ENCODE peak calls at places on chromosome 18, in six cellular contexts. One of them, this sample, is unnamed.
A peak's percentile ranks its signal among the peaks of the same experiment; 100 is the strongest.

GRCh38 chr18:59085797-59086196 is 53.9 kb upstream of the SEC11C start:
- DNase-seq in coronary artery: no peak
- DNase-seq in LHCN-M2: peak; percentile 15
- DNase-seq in CD4-positive, alpha-beta T cell: no peak
- DNase-seq in astrocyte of the cerebellum: no peak
- DNase-seq in activated T-cell treated with anti-CD3 and anti-CD28 coated beads for 1 hour: no peak
- DNase-seq in this sample: no peak

GRCh38 chr18:48819781-48820482 is 130.8 kb downstream of the SMAD7 start:
- DNase-seq in coronary artery: peak; percentile 66
- DNase-seq in LHCN-M2: no peak
- DNase-seq in CD4-positive, alpha-beta T cell: no peak
- DNase-seq in astrocyte of the cerebellum: no peak
- DNase-seq in activated T-cell treated with anti-CD3 and anti-CD28 coated beads for 1 hour: no peak
- DNase-seq in this sample: no peak

GRCh38 chr18:50982086-50982801 is 14.4 kb downstream of the ELAC1 start:
- DNase-seq in coronary artery: no peak
- DNase-seq in LHCN-M2: no peak
- DNase-seq in CD4-positive, alpha-beta T cell: no peak
- DNase-seq in astrocyte of the cerebellum: no peak
- DNase-seq in activated T-cell treated with anti-CD3 and anti-CD28 coated beads for 1 hour: no peak
- DNase-seq in this sample: no peak

GRCh38 chr18:55322176-55322735 is 265.7 kb downstream of the TCF4 start:
- DNase-seq in coronary artery: peak; percentile 82
- DNase-seq in LHCN-M2: peak; percentile 98
- DNase-seq in CD4-positive, alpha-beta T cell: no peak
- DNase-seq in astrocyte of the cerebellum: peak; percentile 88
- DNase-seq in activated T-cell treated with anti-CD3 and anti-CD28 coated beads for 1 hour: no peak
- DNase-seq in this sample: no peak

GRCh38 chr18:50944245-50944917 is 23.5 kb upstream of the ELAC1 start:
- DNase-seq in coronary artery: no peak
- DNase-seq in LHCN-M2: peak; percentile 9
- DNase-seq in CD4-positive, alpha-beta T cell: no peak
- DNase-seq in astrocyte of the cerebellum: no peak
- DNase-seq in activated T-cell treated with anti-CD3 and anti-CD28 coated beads for 1 hour: no peak
- DNase-seq in this sample: no peak

GRCh38 chr18:61448316-61448715 is 115.1 kb downstream of the CDH20 start:
- DNase-seq in coronary artery: no peak
- DNase-seq in LHCN-M2: no peak
- DNase-seq in CD4-positive, alpha-beta T cell: no peak
- DNase-seq in astrocyte of the cerebellum: no peak
- DNase-seq in activated T-cell treated with anti-CD3 and anti-CD28 coated beads for 1 hour: no peak
- DNase-seq in this sample: no peak

GRCh38 chr18:79585395-79586370 is 93.9 kb upstream of the CTDP1 start:
- DNase-seq in coronary artery: peak; percentile 74
- DNase-seq in LHCN-M2: no peak
- DNase-seq in CD4-positive, alpha-beta T cell: no peak
- DNase-seq in astrocyte of the cerebellum: no peak
- DNase-seq in activated T-cell treated with anti-CD3 and anti-CD28 coated beads for 1 hour: no peak
- DNase-seq in this sample: no peak

GRCh38 chr18:46250084-46250811 is 146.1 kb downstream of the HAUS1 start:
- DNase-seq in coronary artery: no peak
- DNase-seq in LHCN-M2: peak; percentile 84
- DNase-seq in CD4-positive, alpha-beta T cell: peak; percentile 32
- DNase-seq in astrocyte of the cerebellum: peak; percentile 82
- DNase-seq in activated T-cell treated with anti-CD3 and anti-CD28 coated beads for 1 hour: peak; percentile 11
- DNase-seq in this sample: peak; percentile 58

GRCh38 chr18:37980556-37980955 is 415.0 kb upstream of the CELF4 start:
- DNase-seq in coronary artery: no peak
- DNase-seq in LHCN-M2: no peak
- DNase-seq in CD4-positive, alpha-beta T cell: no peak
- DNase-seq in astrocyte of the cerebellum: no peak
- DNase-seq in activated T-cell treated with anti-CD3 and anti-CD28 coated beads for 1 hour: no peak
- DNase-seq in this sample: no peak

GRCh38 chr18:13823707-13824395 is at the start of gene MC5R:
- DNase-seq in coronary artery: no peak
- DNase-seq in LHCN-M2: peak; percentile 26
- DNase-seq in CD4-positive, alpha-beta T cell: peak; percentile 31
- DNase-seq in astrocyte of the cerebellum: no peak
- DNase-seq in activated T-cell treated with anti-CD3 and anti-CD28 coated beads for 1 hour: peak; percentile 63
- DNase-seq in this sample: peak; percentile 66

GRCh38 chr18:31657823-31658669 is 26.3 kb downstream of the B4GALT6 start:
- DNase-seq in coronary artery: no peak
- DNase-seq in LHCN-M2: no peak
- DNase-seq in CD4-positive, alpha-beta T cell: no peak
- DNase-seq in astrocyte of the cerebellum: no peak
- DNase-seq in activated T-cell treated with anti-CD3 and anti-CD28 coated beads for 1 hour: no peak
- DNase-seq in this sample: no peak

GRCh38 chr18:48660346-48661228 is 121.8 kb downstream of the CTIF start:
- DNase-seq in coronary artery: no peak
- DNase-seq in LHCN-M2: no peak
- DNase-seq in CD4-positive, alpha-beta T cell: no peak
- DNase-seq in astrocyte of the cerebellum: no peak
- DNase-seq in activated T-cell treated with anti-CD3 and anti-CD28 coated beads for 1 hour: no peak
- DNase-seq in this sample: no peak

GRCh38 chr18:77138270-77138669 is 5.7 kb upstream of the MBP start:
- DNase-seq in coronary artery: no peak
- DNase-seq in LHCN-M2: no peak
- DNase-seq in CD4-positive, alpha-beta T cell: no peak
- DNase-seq in astrocyte of the cerebellum: no peak
- DNase-seq in activated T-cell treated with anti-CD3 and anti-CD28 coated beads for 1 hour: no peak
- DNase-seq in this sample: no peak

GRCh38 chr18:10085405-10085804 is 171.6 kb downstream of the VAPA start:
- DNase-seq in coronary artery: no peak
- DNase-seq in LHCN-M2: peak; percentile 74
- DNase-seq in CD4-positive, alpha-beta T cell: no peak
- DNase-seq in astrocyte of the cerebellum: no peak
- DNase-seq in activated T-cell treated with anti-CD3 and anti-CD28 coated beads for 1 hour: no peak
- DNase-seq in this sample: no peak

GRCh38 chr18:55589625-55590291 is 1.8 kb upstream of the TCF4 start:
- DNase-seq in coronary artery: peak; percentile 98
- DNase-seq in LHCN-M2: peak; percentile 95
- DNase-seq in CD4-positive, alpha-beta T cell: peak; percentile 78
- DNase-seq in astrocyte of the cerebellum: peak; percentile 92
- DNase-seq in activated T-cell treated with anti-CD3 and anti-CD28 coated beads for 1 hour: peak; percentile 53
- DNase-seq in this sample: peak; percentile 64

GRCh38 chr18:21997207-21998143 is 171.9 kb upstream of the GATA6 start:
- DNase-seq in coronary artery: no peak
- DNase-seq in LHCN-M2: peak; percentile 26
- DNase-seq in CD4-positive, alpha-beta T cell: no peak
- DNase-seq in astrocyte of the cerebellum: no peak
- DNase-seq in activated T-cell treated with anti-CD3 and anti-CD28 coated beads for 1 hour: no peak
- DNase-seq in this sample: no peak

GRCh38 chr18:58315041-58315440 is 271.0 kb downstream of the NEDD4L start:
- DNase-seq in coronary artery: no peak
- DNase-seq in LHCN-M2: peak; percentile 84
- DNase-seq in CD4-positive, alpha-beta T cell: no peak
- DNase-seq in astrocyte of the cerebellum: no peak
- DNase-seq in activated T-cell treated with anti-CD3 and anti-CD28 coated beads for 1 hour: no peak
- DNase-seq in this sample: no peak

GRCh38 chr18:12599543-12599942 is 58.4 kb downstream of the SPIRE1 start:
- DNase-seq in coronary artery: no peak
- DNase-seq in LHCN-M2: no peak
- DNase-seq in CD4-positive, alpha-beta T cell: no peak
- DNase-seq in astrocyte of the cerebellum: no peak
- DNase-seq in activated T-cell treated with anti-CD3 and anti-CD28 coated beads for 1 hour: no peak
- DNase-seq in this sample: no peak

GRCh38 chr18:45467307-45467706 is 148.0 kb upstream of the SLC14A2 start:
- DNase-seq in coronary artery: no peak
- DNase-seq in LHCN-M2: no peak
- DNase-seq in CD4-positive, alpha-beta T cell: no peak
- DNase-seq in astrocyte of the cerebellum: no peak
- DNase-seq in activated T-cell treated with anti-CD3 and anti-CD28 coated beads for 1 hour: no peak
- DNase-seq in this sample: no peak

GRCh38 chr18:44537521-44537920 is 143.2 kb upstream of the SETBP1 start:
- DNase-seq in coronary artery: no peak
- DNase-seq in LHCN-M2: peak; percentile 90
- DNase-seq in CD4-positive, alpha-beta T cell: no peak
- DNase-seq in astrocyte of the cerebellum: peak; percentile 94
- DNase-seq in activated T-cell treated with anti-CD3 and anti-CD28 coated beads for 1 hour: no peak
- DNase-seq in this sample: no peak

GRCh38 chr18:6001867-6002266 is 106.5 kb upstream of the TMEM200C start:
- DNase-seq in coronary artery: no peak
- DNase-seq in LHCN-M2: no peak
- DNase-seq in CD4-positive, alpha-beta T cell: no peak
- DNase-seq in astrocyte of the cerebellum: peak; percentile 36
- DNase-seq in activated T-cell treated with anti-CD3 and anti-CD28 coated beads for 1 hour: no peak
- DNase-seq in this sample: no peak

GRCh38 chr18:23893653-23894052 is 120.9 kb upstream of the TTC39C start:
- DNase-seq in coronary artery: no peak
- DNase-seq in LHCN-M2: no peak
- DNase-seq in CD4-positive, alpha-beta T cell: no peak
- DNase-seq in astrocyte of the cerebellum: no peak
- DNase-seq in activated T-cell treated with anti-CD3 and anti-CD28 coated beads for 1 hour: no peak
- DNase-seq in this sample: no peak

GRCh38 chr18:14025306-14025940 is 106.8 kb downstream of the ZNF519 start:
- DNase-seq in coronary artery: no peak
- DNase-seq in LHCN-M2: no peak
- DNase-seq in CD4-positive, alpha-beta T cell: no peak
- DNase-seq in astrocyte of the cerebellum: no peak
- DNase-seq in activated T-cell treated with anti-CD3 and anti-CD28 coated beads for 1 hour: no peak
- DNase-seq in this sample: no peak

GRCh38 chr18:46007165-46007564 is 40.0 kb upstream of the EPG5 start:
- DNase-seq in coronary artery: no peak
- DNase-seq in LHCN-M2: no peak
- DNase-seq in CD4-positive, alpha-beta T cell: no peak
- DNase-seq in astrocyte of the cerebellum: no peak
- DNase-seq in activated T-cell treated with anti-CD3 and anti-CD28 coated beads for 1 hour: no peak
- DNase-seq in this sample: no peak

GRCh38 chr18:39618265-39619003 is 2052.8 kb upstream of the CELF4 start:
- DNase-seq in coronary artery: no peak
- DNase-seq in LHCN-M2: no peak
- DNase-seq in CD4-positive, alpha-beta T cell: no peak
- DNase-seq in astrocyte of the cerebellum: no peak
- DNase-seq in activated T-cell treated with anti-CD3 and anti-CD28 coated beads for 1 hour: no peak
- DNase-seq in this sample: no peak

GRCh38 chr18:63725682-63726480 is 23.1 kb downstream of the SERPINB11 start:
- DNase-seq in coronary artery: no peak
- DNase-seq in LHCN-M2: peak; percentile 18
- DNase-seq in CD4-positive, alpha-beta T cell: no peak
- DNase-seq in astrocyte of the cerebellum: peak; percentile 31
- DNase-seq in activated T-cell treated with anti-CD3 and anti-CD28 coated beads for 1 hour: no peak
- DNase-seq in this sample: no peak

GRCh38 chr18:47168913-47169312 is 7.3 kb downstream of the IER3IP1 start:
- DNase-seq in coronary artery: no peak
- DNase-seq in LHCN-M2: no peak
- DNase-seq in CD4-positive, alpha-beta T cell: no peak
- DNase-seq in astrocyte of the cerebellum: no peak
- DNase-seq in activated T-cell treated with anti-CD3 and anti-CD28 coated beads for 1 hour: no peak
- DNase-seq in this sample: no peak

GRCh38 chr18:53687002-53687401 is 537.5 kb downstream of the MBD2 start:
- DNase-seq in coronary artery: no peak
- DNase-seq in LHCN-M2: no peak
- DNase-seq in CD4-positive, alpha-beta T cell: no peak
- DNase-seq in astrocyte of the cerebellum: no peak
- DNase-seq in activated T-cell treated with anti-CD3 and anti-CD28 coated beads for 1 hour: no peak
- DNase-seq in this sample: no peak

GRCh38 chr18:45522371-45522770 is 92.9 kb upstream of the SLC14A2 start:
- DNase-seq in coronary artery: no peak
- DNase-seq in LHCN-M2: peak; percentile 13
- DNase-seq in CD4-positive, alpha-beta T cell: no peak
- DNase-seq in astrocyte of the cerebellum: peak; percentile 60
- DNase-seq in activated T-cell treated with anti-CD3 and anti-CD28 coated beads for 1 hour: no peak
- DNase-seq in this sample: no peak

GRCh38 chr18:79490593-79491551 is 95.1 kb downstream of the NFATC1 start:
- DNase-seq in coronary artery: no peak
- DNase-seq in LHCN-M2: no peak
- DNase-seq in CD4-positive, alpha-beta T cell: no peak
- DNase-seq in astrocyte of the cerebellum: no peak
- DNase-seq in activated T-cell treated with anti-CD3 and anti-CD28 coated beads for 1 hour: no peak
- DNase-seq in this sample: no peak

GRCh38 chr18:43847164-43848091 is 570.1 kb upstream of the SYT4 start:
- DNase-seq in coronary artery: no peak
- DNase-seq in LHCN-M2: peak; percentile 2
- DNase-seq in CD4-positive, alpha-beta T cell: no peak
- DNase-seq in astrocyte of the cerebellum: peak; percentile 45
- DNase-seq in activated T-cell treated with anti-CD3 and anti-CD28 coated beads for 1 hour: no peak
- DNase-seq in this sample: no peak

GRCh38 chr18:13159579-13159978 is 59.0 kb upstream of the LDLRAD4 start:
- DNase-seq in coronary artery: no peak
- DNase-seq in LHCN-M2: peak; percentile 68
- DNase-seq in CD4-positive, alpha-beta T cell: no peak
- DNase-seq in astrocyte of the cerebellum: peak; percentile 62
- DNase-seq in activated T-cell treated with anti-CD3 and anti-CD28 coated beads for 1 hour: no peak
- DNase-seq in this sample: peak; percentile 54

GRCh38 chr18:26863122-26863879 is 2.2 kb downstream of the AQP4 start:
- DNase-seq in coronary artery: no peak
- DNase-seq in LHCN-M2: no peak
- DNase-seq in CD4-positive, alpha-beta T cell: no peak
- DNase-seq in astrocyte of the cerebellum: no peak
- DNase-seq in activated T-cell treated with anti-CD3 and anti-CD28 coated beads for 1 hour: no peak
- DNase-seq in this sample: no peak

GRCh38 chr18:58496937-58497336 is 132.0 kb downstream of the ALPK2 start:
- DNase-seq in coronary artery: no peak
- DNase-seq in LHCN-M2: no peak
- DNase-seq in CD4-positive, alpha-beta T cell: no peak
- DNase-seq in astrocyte of the cerebellum: no peak
- DNase-seq in activated T-cell treated with anti-CD3 and anti-CD28 coated beads for 1 hour: no peak
- DNase-seq in this sample: no peak

GRCh38 chr18:47413327-47413726 is 161.9 kb upstream of the SKOR2 start:
- DNase-seq in coronary artery: no peak
- DNase-seq in LHCN-M2: no peak
- DNase-seq in CD4-positive, alpha-beta T cell: no peak
- DNase-seq in astrocyte of the cerebellum: peak; percentile 73
- DNase-seq in activated T-cell treated with anti-CD3 and anti-CD28 coated beads for 1 hour: no peak
- DNase-seq in this sample: no peak

GRCh38 chr18:12087483-12087960 is 6.1 kb upstream of the ANKRD62 start:
- DNase-seq in coronary artery: no peak
- DNase-seq in LHCN-M2: no peak
- DNase-seq in CD4-positive, alpha-beta T cell: no peak
- DNase-seq in astrocyte of the cerebellum: no peak
- DNase-seq in activated T-cell treated with anti-CD3 and anti-CD28 coated beads for 1 hour: no peak
- DNase-seq in this sample: no peak

GRCh38 chr18:79782566-79783308 is 15.0 kb upstream of the KCNG2 start:
- DNase-seq in coronary artery: no peak
- DNase-seq in LHCN-M2: no peak
- DNase-seq in CD4-positive, alpha-beta T cell: no peak
- DNase-seq in astrocyte of the cerebellum: no peak
- DNase-seq in activated T-cell treated with anti-CD3 and anti-CD28 coated beads for 1 hour: no peak
- DNase-seq in this sample: no peak

GRCh38 chr18:6960656-6961055 is 156.9 kb downstream of the LAMA1 start:
- DNase-seq in coronary artery: no peak
- DNase-seq in LHCN-M2: peak; percentile 34
- DNase-seq in CD4-positive, alpha-beta T cell: no peak
- DNase-seq in astrocyte of the cerebellum: no peak
- DNase-seq in activated T-cell treated with anti-CD3 and anti-CD28 coated beads for 1 hour: no peak
- DNase-seq in this sample: no peak

This sample was measured in effector memory CD8-positive, alpha-beta T cell.